ENCODE peak calls at places on chromosomes 4 and X, in five cellular contexts. E is cardiac fibroblast, K is Kasumi-1, S is ovary, I is NCI-H774. L is an unnamed sample.

GRCh38 chrX:35416783-35417182 is 381.4 kb upstream of the MAGEB16 start:
- DNase-seq in E (no peak), K (no peak), S (no peak), I (no peak), L (no peak)

GRCh38 chrX:19127649-19128168 is 5.4 kb upstream of the ADGRG2 start:
- DNase-seq in E (peak; percentile 80), K (no peak), S (no peak), I (no peak), L (peak; percentile 64)

GRCh38 chr4:105146286-105147219 is at the start of gene TET2:
- DNase-seq in E (peak; percentile 89), K (peak; percentile 88), S (peak; percentile 60), I (peak; percentile 59), L (peak; percentile 71)

GRCh38 chr4:66640216-66640615 is 905.1 kb downstream of the CENPC start:
- DNase-seq in E (no peak), K (no peak), S (no peak), I (no peak), L (no peak)

GRCh38 chr4:102723511-102723910 is 37.3 kb downstream of the MANBA start:
- DNase-seq in E (no peak), K (no peak), S (no peak), I (no peak), L (no peak)

GRCh38 chr4:41212221-41213203 is 1.8 kb downstream of the APBB2 start:
- DNase-seq in E (peak; percentile 88), K (peak; percentile 23), S (peak; percentile 55), I (peak; percentile 22), L (no peak)

GRCh38 chr4:87848622-87849351 is 16.0 kb downstream of the MEPE start:
- DNase-seq in E (peak; percentile 84), K (peak; percentile 83), S (peak; percentile 53), I (peak; percentile 4), L (no peak)

GRCh38 chrX:37437160-37437559 is 88.0 kb downstream of the PRRG1 start:
- DNase-seq in E (no peak), K (no peak), S (no peak), I (no peak), L (no peak)

GRCh38 chrX:119041175-119041574 is 31.6 kb upstream of the CT47C1 start:
- DNase-seq in E (peak; percentile 78), K (no peak), S (peak; percentile 86), I (no peak), L (peak; percentile 74)

GRCh38 chr4:54837576-54838140 is 179.9 kb downstream of the KIT start:
- DNase-seq in E (peak; percentile 19), K (no peak), S (no peak), I (no peak), L (no peak)

GRCh38 chrX:9677098-9677739 is 88.4 kb downstream of the GPR143 start:
- DNase-seq in E (peak; percentile 39), K (no peak), S (no peak), I (no peak), L (no peak)

GRCh38 chr4:18128241-18128640 is 106.7 kb upstream of the LCORL start:
- DNase-seq in E (no peak), K (no peak), S (no peak), I (no peak), L (no peak)

GRCh38 chr4:41384992-41385391 is 128.3 kb downstream of the UCHL1 start:
- DNase-seq in E (no peak), K (peak; percentile 23), S (peak; percentile 69), I (no peak), L (no peak)

GRCh38 chr4:87985097-87985886 is 9.8 kb downstream of the SPP1 start:
- DNase-seq in E (peak; percentile 46), K (peak; percentile 52), S (no peak), I (peak; percentile 23), L (no peak)

GRCh38 chr4:42397635-42398447 is 553 bp downstream of the SHISA3 start:
- DNase-seq in E (peak; percentile 55), K (peak; percentile 42), S (no peak), I (no peak), L (no peak)

GRCh38 chrX:16208601-16209000 is 41.3 kb downstream of the MAGEB17 start:
- DNase-seq in E (no peak), K (no peak), S (no peak), I (no peak), L (no peak)

GRCh38 chrX:636971-637659 is 6.5 kb downstream of the SHOX start:
- DNase-seq in E (no peak), K (no peak), S (no peak), I (no peak), L (no peak)

GRCh38 chrX:153818571-153819397 is 11.6 kb downstream of the PDZD4 start:
- DNase-seq in E (no peak), K (no peak), S (no peak), I (peak; percentile 43), L (no peak)

L was measured in skeletal muscle cell.